ENCODE peak calls at places on chromosome 4, in five cellular contexts. Z is GM23248, I is NCI-H1694, E is aorta, Y is ovary. O is an unnamed sample.

GRCh38 chr4:139472761-139473335 is 18.9 kb downstream of the RAB33B start:
- DNase-seq in Z (no peak), I (no peak), E (no peak), Y (no peak), O (no peak)

GRCh38 chr4:60724623-60725022 is 475.5 kb upstream of the ADGRL3 start:
- DNase-seq in Z (peak; percentile 27), I (no peak), E (no peak), Y (no peak), O (no peak)

GRCh38 chr4:183257808-183258207 is 62.3 kb downstream of the CLDN22 start:
- DNase-seq in Z (no peak), I (no peak), E (no peak), Y (no peak), O (no peak)

GRCh38 chr4:26455571-26455970 is 34.7 kb downstream of the CCKAR start:
- DNase-seq in Z (no peak), I (no peak), E (no peak), Y (no peak), O (no peak)

GRCh38 chr4:105462042-105462421 is 11.8 kb downstream of the PPA2 start:
- DNase-seq in Z (no peak), I (no peak), E (no peak), Y (no peak), O (no peak)

GRCh38 chr4:181578911-181579310 is 664.3 kb upstream of the TENM3 start:
- DNase-seq in Z (no peak), I (no peak), E (no peak), Y (no peak), O (no peak)

GRCh38 chr4:26812049-26812729 is 48.5 kb upstream of the STIM2 start:
- DNase-seq in Z (peak; percentile 32), I (no peak), E (no peak), Y (no peak), O (no peak)

GRCh38 chr4:26020083-26020668 is 106.2 kb downstream of the SMIM20 start:
- DNase-seq in Z (peak; percentile 91), I (no peak), E (no peak), Y (no peak), O (no peak)

O was measured in testis.